ENCODE peak calls at places on chromosomes 1 and 21, in seven cellular contexts. K is tibial artery, U is Peyer's patch, H is uterus, B is body of pancreas, F is endothelial cell of umbilical vein, S is GM23338. J is an unnamed sample.

GRCh38 chr1:22398656-22399420 is 52.8 kb upstream of the ZBTB40 start:
- DNase-seq in K (no peak), U (no peak), H (no peak), B (no peak), F (no peak), S (no peak), J (no peak)

GRCh38 chr21:30480145-30480544 is at the start of gene KRTAP19-1:
- DNase-seq in K (no peak), U (no peak), H (no peak), B (no peak), F (no peak), S (no peak), J (no peak)

GRCh38 chr1:244414543-244414942 is 37.2 kb downstream of the ADSS2 start:
- DNase-seq in K (no peak), U (no peak), H (no peak), B (no peak), F (peak), S (no peak), J (no peak)

GRCh38 chr1:153397056-153397923 is 6.4 kb upstream of the S100A8 start:
- DNase-seq in K (no peak), U (no peak), H (no peak), B (no peak), F (no peak), S (no peak), J (peak)

GRCh38 chr1:935751-936231 is 12.1 kb downstream of the SAMD11 start:
- DNase-seq in K (no peak), U (no peak), H (no peak), B (no peak), F (no peak), S (peak), J (no peak)

GRCh38 chr1:90613371-90613770 is 103.7 kb downstream of the BARHL2 start:
- DNase-seq in K (no peak), U (no peak), H (no peak), B (no peak), F (no peak), S (no peak), J (no peak)

GRCh38 chr1:79777481-79778219 is 771.1 kb upstream of the ADGRL4 start:
- DNase-seq in K (no peak), U (no peak), H (no peak), B (no peak), F (no peak), S (peak), J (no peak)

GRCh38 chr1:18764362-18764761 is 95.1 kb downstream of the TAS1R2 start:
- DNase-seq in K (no peak), U (no peak), H (no peak), B (no peak), F (no peak), S (no peak), J (no peak)

GRCh38 chr1:71770121-71770520 is 512.2 kb downstream of the NEGR1 start:
- DNase-seq in K (no peak), U (no peak), H (no peak), B (no peak), F (no peak), S (no peak), J (no peak)

GRCh38 chr1:206801467-206801866 is 29.2 kb upstream of the IL10 start:
- DNase-seq in K (no peak), U (no peak), H (no peak), B (no peak), F (no peak), S (no peak), J (no peak)

GRCh38 chr1:172499636-172500141 is 33.3 kb upstream of the SUCO start:
- DNase-seq in K (no peak), U (no peak), H (no peak), B (peak), F (no peak), S (no peak), J (no peak)

GRCh38 chr21:45091540-45092322 is 17.4 kb downstream of the ADARB1 start:
- DNase-seq in K (no peak), U (no peak), H (no peak), B (no peak), F (no peak), S (no peak), J (no peak)

GRCh38 chr1:2175681-2176454 is 18.7 kb downstream of the FAAP20 start:
- DNase-seq in K (no peak), U (no peak), H (peak), B (no peak), F (no peak), S (no peak), J (no peak)

GRCh38 chr21:17343055-17343454 is 169.8 kb upstream of the CXADR start:
- DNase-seq in K (no peak), U (no peak), H (no peak), B (no peak), F (peak), S (peak), J (no peak)

GRCh38 chr1:25088180-25088701 is 144.1 kb downstream of the SYF2 start:
- DNase-seq in K (no peak), U (no peak), H (no peak), B (no peak), F (no peak), S (no peak), J (no peak)

GRCh38 chr21:27693376-27693775 is 726.5 kb upstream of the ADAMTS5 start:
- DNase-seq in K (no peak), U (no peak), H (no peak), B (no peak), F (no peak), S (no peak), J (no peak)

GRCh38 chr1:2494323-2494693 is 18.2 kb downstream of the PLCH2 start:
- DNase-seq in K (no peak), U (no peak), H (peak), B (no peak), F (no peak), S (no peak), J (no peak)

GRCh38 chr21:26846036-26846931 is 1.1 kb upstream of the ADAMTS1 start:
- DNase-seq in K (peak), U (peak), H (peak), B (peak), F (peak), S (peak), J (peak)

GRCh38 chr1:200380589-200381021 is 29.2 kb downstream of the ZNF281 start:
- DNase-seq in K (no peak), U (no peak), H (no peak), B (no peak), F (no peak), S (no peak), J (no peak)

GRCh38 chr1:224851210-224851849 is 78.1 kb upstream of the DNAH14 start:
- DNase-seq in K (peak), U (peak), H (peak), B (peak), F (peak), S (peak), J (no peak)

GRCh38 chr1:228110536-228110935 is 1.4 kb upstream of the MRPL55 start:
- DNase-seq in K (no peak), U (peak), H (no peak), B (no peak), F (no peak), S (no peak), J (no peak)

GRCh38 chr1:2382621-2383361 is 8.6 kb downstream of the MORN1 start:
- DNase-seq in K (no peak), U (no peak), H (no peak), B (peak), F (peak), S (peak), J (no peak)

GRCh38 chr1:155009221-155009711 is 6.7 kb downstream of the ZBTB7B start:
- DNase-seq in K (no peak), U (no peak), H (no peak), B (no peak), F (no peak), S (no peak), J (no peak)

GRCh38 chr1:155009742-155010141 is 7.1 kb downstream of the ZBTB7B start:
- DNase-seq in K (no peak), U (no peak), H (no peak), B (no peak), F (no peak), S (no peak), J (no peak)

GRCh38 chr1:155007253-155007828 is 4.7 kb downstream of the ZBTB7B start:
- DNase-seq in K (no peak), U (no peak), H (no peak), B (peak), F (no peak), S (no peak), J (no peak)

GRCh38 chr1:155006601-155007101 is 4.0 kb downstream of the ZBTB7B start:
- DNase-seq in K (no peak), U (peak), H (no peak), B (peak), F (no peak), S (peak), J (no peak)

GRCh38 chr1:155008015-155008941 is 5.7 kb downstream of the ZBTB7B start:
- DNase-seq in K (no peak), U (no peak), H (no peak), B (no peak), F (no peak), S (peak), J (no peak)
- TF ChIP-seq CTCF in K (no peak), U (no peak), H (no peak), B (no peak), F (no peak), S (no peak), J (no peak)

GRCh38 chr1:238628130-238628529 is 737.4 kb upstream of the ZP4 start:
- DNase-seq in K (no peak), U (no peak), H (no peak), B (no peak), F (no peak), S (no peak), J (no peak)
- H3K4me3 ChIP-seq in K (no peak), U (no peak), H (no peak), B (no peak), F (no peak), S (no peak), J (no peak)

GRCh38 chr1:202007703-202008489 is 2.5 kb upstream of the ELF3 start:
- DNase-seq in K (no peak), U (no peak), H (no peak), B (peak), F (no peak), S (peak), J (no peak)
- H3K27ac ChIP-seq in K (no peak), U (peak), H (no peak), B (peak), F (no peak), S (peak), J (no peak)

DNA sequence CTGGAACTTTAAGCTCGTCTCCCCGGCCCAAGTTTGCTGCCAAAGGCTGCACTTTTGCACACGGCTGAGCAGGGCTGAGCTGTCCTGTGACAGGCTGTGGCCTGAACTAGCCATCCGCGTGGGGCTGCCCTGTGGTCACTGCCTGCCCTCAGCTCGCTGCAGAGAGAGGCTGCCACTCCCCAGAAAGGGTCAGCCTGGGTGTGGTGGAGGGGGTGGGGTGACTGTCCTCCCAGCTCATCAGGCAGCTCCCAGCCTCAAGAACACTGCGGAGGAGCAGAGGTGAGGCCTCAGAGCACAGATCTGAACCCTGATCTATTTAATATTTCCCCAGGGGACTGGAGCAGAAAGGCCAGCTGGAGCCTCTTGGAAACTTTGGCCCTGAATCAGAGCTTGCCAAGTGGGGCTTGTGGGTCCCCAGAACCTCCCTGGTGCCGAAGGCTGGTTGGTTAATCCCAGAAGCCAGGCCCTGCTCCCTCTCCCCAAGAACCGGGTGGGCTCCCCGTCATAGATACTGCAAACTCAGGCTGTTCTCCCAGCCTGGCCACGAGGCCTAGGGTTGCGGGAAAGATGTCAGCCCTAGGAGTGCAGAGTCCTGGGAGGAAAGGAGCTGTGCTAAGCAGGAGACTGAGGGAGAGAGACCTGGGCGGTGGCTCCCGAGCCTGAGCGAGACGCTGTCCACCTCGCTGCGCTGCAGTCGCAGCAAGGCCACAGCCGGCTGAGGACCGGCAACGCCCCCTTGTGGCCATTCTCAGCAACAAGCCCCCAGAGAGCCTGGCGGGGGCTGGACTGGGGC is 125.1 kb upstream of the IPO9 start:
- DNase-seq in K (peak), U (peak), H (peak), B (peak), F (peak), S (peak), J (no peak)
- TF ChIP-seq CTCF in K (peak), U (peak), H (peak), B (peak), F (peak), S (peak), J (peak)

GRCh38 chr1:44808063-44808937 is at the start of gene BTBD19:
- DNase-seq in K (peak), U (no peak), H (peak), B (peak), F (peak), S (peak), J (peak)
- H3K4me3 ChIP-seq in K (peak), U (no peak), H (peak), B (no peak), F (no peak), S (peak), J (peak)

DNA sequence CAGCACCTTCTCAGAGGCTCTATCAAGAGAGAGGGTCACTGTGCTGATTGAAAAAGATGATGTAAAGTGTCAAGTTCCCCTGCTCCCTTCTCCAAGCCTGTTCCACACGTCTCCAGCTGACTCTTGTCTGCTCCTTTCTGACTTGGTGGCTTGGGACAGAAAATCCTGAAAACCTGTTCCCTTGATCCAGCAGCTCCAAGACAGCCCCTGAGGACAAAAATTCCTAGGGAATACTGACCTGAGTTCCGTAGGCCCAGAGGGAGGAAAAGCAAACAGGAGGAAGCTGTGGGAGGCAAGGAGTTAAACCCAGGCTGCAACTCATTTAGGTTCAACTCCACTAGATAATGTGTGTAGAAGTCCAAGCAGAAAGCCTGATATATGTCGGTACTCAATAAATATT is 42.1 kb upstream of the ATP2B4 start:
- DNase-seq in K (no peak), U (no peak), H (no peak), B (no peak), F (no peak), S (no peak), J (no peak)
- H3K27ac ChIP-seq in K (no peak), U (no peak), H (peak), B (no peak), F (no peak), S (no peak), J (no peak)

J was measured in coronary artery.